ENCODE peak calls at places on chromosome 18, in ten cellular contexts. Q is pancreas, W is testis, D is HepG2, B is type B pancreatic cell, T is K562, C is fibroblast of pulmonary artery, N is WTC11, H is BJ, O is foreskin fibroblast. R is an unnamed sample.

GRCh38 chr18:11909597-11910026 is 1.5 kb upstream of the MPPE1 start:
- DNase-seq in Q (no peak), O (peak), B (no peak), T (no peak), W (no peak), C (peak), H (no peak), D (peak), N (no peak), R (no peak)

GRCh38 chr18:22465859-22466602 is 48.3 kb upstream of the CTAGE1 start:
- DNase-seq in B (no peak), H (peak), C (peak), D (peak), N (no peak), W (no peak), O (peak), T (peak), Q (no peak), R (no peak)

GRCh38 chr18:48832961-48833700 is 117.6 kb downstream of the SMAD7 start:
- DNase-seq in H (no peak), B (peak), C (peak), O (peak), N (peak), D (no peak), W (peak), T (no peak), Q (peak), R (no peak)

GRCh38 chr18:67300498-67300897 is 216.0 kb downstream of the DSEL start:
- DNase-seq in W (no peak), C (no peak), H (no peak), B (no peak), O (no peak), N (peak), Q (no peak), T (no peak), D (no peak), R (peak)

GRCh38 chr18:79393626-79394401 is 1.9 kb upstream of the NFATC1 start:
- DNase-seq in O (peak), Q (peak), T (peak), C (peak), W (peak), H (no peak), D (peak), B (peak), N (peak), R (no peak)

GRCh38 chr18:2871111-2871720 is 24.4 kb downstream of the EMILIN2 start:
- DNase-seq in N (no peak), B (no peak), W (no peak), Q (no peak), D (no peak), H (no peak), T (no peak), O (no peak), C (no peak), R (no peak)

GRCh38 chr18:79589601-79590091 is 90.0 kb upstream of the CTDP1 start:
- DNase-seq in O (no peak), C (no peak), N (peak), T (no peak), B (no peak), W (no peak), D (no peak), Q (peak), H (no peak), R (no peak)

GRCh38 chr18:54280206-54280550 is 10.9 kb downstream of the POLI start:
- DNase-seq in W (no peak), Q (no peak), O (no peak), H (no peak), N (peak), C (no peak), T (peak), B (no peak), D (no peak), R (no peak)

GRCh38 chr18:48017625-48018024 is 87.2 kb upstream of the SMAD2 start:
- DNase-seq in T (no peak), H (no peak), Q (no peak), W (peak), N (no peak), B (no peak), O (peak), D (no peak), C (peak), R (no peak)

GRCh38 chr18:13524824-13525223 is 201.5 kb downstream of the FAM210A start:
- DNase-seq in W (no peak), Q (no peak), B (no peak), T (no peak), C (no peak), N (no peak), O (no peak), D (no peak), H (no peak), R (no peak)

GRCh38 chr18:24695168-24695567 is 234.7 kb downstream of the HRH4 start:
- DNase-seq in T (no peak), O (no peak), B (no peak), W (no peak), N (no peak), D (no peak), H (no peak), C (no peak), Q (no peak), R (no peak)

GRCh38 chr18:48750485-48751175 is 200.1 kb downstream of the SMAD7 start:
- DNase-seq in W (no peak), C (peak), B (no peak), D (no peak), N (no peak), H (no peak), O (no peak), Q (no peak), T (no peak), R (no peak)

GRCh38 chr18:6950641-6951040 is 167.0 kb downstream of the LAMA1 start:
- DNase-seq in C (no peak), T (no peak), N (no peak), D (no peak), O (no peak), Q (no peak), B (no peak), W (peak), H (no peak), R (no peak)

GRCh38 chr18:35050638-35051287 is 9.6 kb downstream of the MAPRE2 start:
- DNase-seq in O (peak), N (no peak), Q (no peak), D (no peak), C (peak), B (no peak), T (no peak), W (no peak), H (no peak), R (no peak)

GRCh38 chr18:33871363-33872025 is 293.5 kb downstream of the ASXL3 start:
- DNase-seq in H (no peak), N (no peak), C (no peak), W (no peak), D (no peak), B (no peak), O (peak), Q (no peak), T (no peak), R (no peak)

GRCh38 chr18:63741769-63742168 is 33.4 kb upstream of the SERPINB7 start:
- DNase-seq in N (no peak), Q (no peak), D (no peak), W (no peak), C (peak), H (no peak), B (no peak), T (no peak), O (peak), R (no peak)

GRCh38 chr18:10727477-10727876 is 201.7 kb downstream of the NAPG start:
- DNase-seq in D (no peak), O (no peak), N (no peak), Q (no peak), H (no peak), C (peak), B (no peak), W (no peak), T (no peak), R (no peak)

GRCh38 chr18:11849845-11850747 is 1.1 kb upstream of the CHMP1B start:
- DNase-seq in C (peak), D (peak), Q (peak), O (peak), B (no peak), N (no peak), W (peak), H (peak), T (peak), R (no peak)

GRCh38 chr18:28178720-28179119 is 1.8 kb upstream of the CDH2 start:
- DNase-seq in N (no peak), B (no peak), D (no peak), Q (no peak), T (no peak), O (peak), C (peak), H (no peak), W (no peak), R (no peak)

GRCh38 chr18:56043691-56044090 is 455.7 kb upstream of the TCF4 start:
- DNase-seq in W (peak), N (peak), H (no peak), B (no peak), Q (no peak), T (no peak), D (no peak), C (no peak), O (no peak), R (no peak)

GRCh38 chr18:42187611-42188378 is 232.8 kb downstream of the PIK3C3 start:
- DNase-seq in C (no peak), H (no peak), B (no peak), D (no peak), T (no peak), W (no peak), N (no peak), Q (no peak), O (no peak), R (no peak)

GRCh38 chr18:48674198-48674721 is 135.4 kb downstream of the CTIF start:
- DNase-seq in H (no peak), Q (no peak), T (no peak), C (peak), W (peak), N (no peak), B (no peak), D (peak), O (peak), R (no peak)

GRCh38 chr18:21444465-21445023 is 156.0 kb downstream of the ESCO1 start:
- DNase-seq in W (peak), B (no peak), D (peak), N (peak), Q (no peak), O (peak), H (no peak), C (peak), T (peak), R (peak)

GRCh38 chr18:68991281-68991680 is 193.4 kb downstream of the CCDC102B start:
- DNase-seq in Q (no peak), H (peak), D (no peak), W (no peak), O (peak), N (no peak), C (peak), B (no peak), T (no peak), R (no peak)

GRCh38 chr18:3852321-3852720 is 402.3 kb downstream of the TGIF1 start:
- DNase-seq in D (no peak), W (no peak), T (no peak), Q (no peak), B (no peak), N (no peak), H (no peak), O (no peak), C (no peak), R (no peak)

GRCh38 chr18:76922107-76922506 is 99.8 kb downstream of the ZNF236 start:
- DNase-seq in O (peak), N (peak), C (peak), W (peak), H (no peak), D (peak), Q (no peak), T (peak), B (no peak), R (peak)
- TF ChIP-seq CTCF in O (peak), N (no peak), C (peak), W (peak), H (peak), D (peak), Q (peak), T (peak), B (peak), R (peak)

GRCh38 chr18:74598350-74599001 is 806 bp downstream of the ZNF407 start:
- DNase-seq in Q (peak), H (no peak), C (peak), W (peak), B (peak), O (peak), N (peak), T (peak), D (peak), R (no peak)
- TF ChIP-seq CTCF in Q (no peak), H (peak), C (peak), W (no peak), B (peak), O (peak), N (no peak), T (peak), D (peak), R (no peak)

GRCh38 chr18:75273817-75274216 is 63.2 kb downstream of the TSHZ1 start:
- DNase-seq in W (no peak), O (no peak), H (no peak), C (no peak), T (no peak), Q (no peak), D (no peak), N (no peak), B (no peak), R (no peak)
- TF ChIP-seq CTCF in W (no peak), O (no peak), H (no peak), C (no peak), T (peak), Q (no peak), D (no peak), N (no peak), B (no peak), R (no peak)

DNA sequence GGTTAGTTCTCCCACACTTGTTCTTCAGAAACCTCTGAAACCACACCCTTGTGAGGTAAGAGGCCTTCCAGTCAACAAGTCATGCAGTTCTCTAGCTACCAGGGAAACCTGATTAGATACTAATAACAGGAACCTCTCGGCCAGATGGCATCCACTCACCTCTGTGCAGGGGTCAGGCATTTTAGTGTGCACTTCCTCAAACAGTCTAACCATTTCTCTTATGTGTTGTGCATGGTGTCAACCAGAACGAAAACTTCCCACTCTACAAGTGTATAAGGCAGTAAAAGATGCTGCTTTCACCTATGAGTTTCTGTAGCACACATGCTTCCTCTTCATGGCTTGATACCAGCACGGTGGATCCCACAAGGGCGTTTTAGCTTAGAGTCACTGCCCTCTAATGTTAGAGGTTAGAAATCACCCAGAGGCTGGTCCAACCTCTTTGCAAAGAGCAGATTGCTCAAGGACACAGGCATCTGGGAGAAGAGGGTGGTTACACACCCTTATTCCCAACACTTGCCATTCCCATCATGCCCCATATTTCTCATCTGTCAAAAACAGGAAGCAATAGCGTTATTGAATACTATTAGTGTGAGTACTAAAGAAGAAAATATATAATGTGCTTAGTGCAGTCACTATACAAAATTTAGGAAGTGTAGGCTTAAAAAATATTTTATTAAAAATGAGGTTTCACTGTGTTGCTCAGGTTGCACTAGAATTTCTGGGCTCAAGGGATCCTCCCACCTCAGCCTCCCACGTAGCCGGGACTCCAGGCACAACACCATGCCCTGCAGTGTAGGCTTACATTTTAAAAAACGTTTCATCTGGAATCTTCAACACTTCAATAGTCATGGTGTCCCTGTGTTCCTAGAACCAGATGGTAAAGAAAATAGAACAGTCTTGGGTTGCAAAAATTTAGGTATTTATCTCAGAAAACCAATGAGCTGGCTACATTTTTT is 34.5 kb upstream of the RAB31 start:
- DNase-seq in B (no peak), D (peak), C (peak), W (peak), H (no peak), T (peak), Q (no peak), O (peak), N (no peak), R (peak)
- TF ChIP-seq CTCF in B (no peak), D (peak), C (peak), W (no peak), H (peak), T (peak), Q (no peak), O (peak), N (no peak), R (peak)

GRCh38 chr18:36326771-36327170 is 29.3 kb downstream of the FHOD3 start:
- DNase-seq in D (no peak), Q (no peak), N (no peak), W (peak), O (no peak), T (no peak), H (no peak), B (no peak), C (peak), R (no peak)
- TF ChIP-seq CTCF in D (no peak), Q (no peak), N (no peak), W (no peak), O (no peak), T (no peak), H (no peak), B (no peak), C (no peak), R (no peak)

DNA sequence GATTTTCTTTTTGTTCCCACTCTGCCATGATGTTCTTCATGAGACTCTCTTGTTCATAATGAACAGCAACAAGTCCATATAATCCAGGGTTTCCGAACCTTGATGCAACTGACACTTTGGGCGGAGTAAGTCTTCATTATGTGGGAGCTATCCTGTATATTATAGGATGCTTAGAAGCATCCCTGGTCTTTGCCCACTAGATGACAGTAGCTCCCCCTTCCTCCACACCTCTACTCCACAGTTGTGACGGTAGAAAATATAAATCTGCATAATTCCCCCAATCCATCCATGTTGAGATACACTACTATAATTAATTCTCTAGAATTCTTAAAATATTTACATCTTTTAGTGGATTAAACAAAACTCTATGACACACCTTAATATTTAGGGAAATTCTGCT is 482.2 kb upstream of the CELF4 start:
- DNase-seq in B (no peak), T (no peak), H (no peak), O (no peak), C (no peak), Q (no peak), W (no peak), N (no peak), D (no peak), R (no peak)
- TF ChIP-seq CTCF in B (peak), T (no peak), H (no peak), O (no peak), C (no peak), Q (no peak), W (no peak), N (no peak), D (no peak), R (peak)

DNA sequence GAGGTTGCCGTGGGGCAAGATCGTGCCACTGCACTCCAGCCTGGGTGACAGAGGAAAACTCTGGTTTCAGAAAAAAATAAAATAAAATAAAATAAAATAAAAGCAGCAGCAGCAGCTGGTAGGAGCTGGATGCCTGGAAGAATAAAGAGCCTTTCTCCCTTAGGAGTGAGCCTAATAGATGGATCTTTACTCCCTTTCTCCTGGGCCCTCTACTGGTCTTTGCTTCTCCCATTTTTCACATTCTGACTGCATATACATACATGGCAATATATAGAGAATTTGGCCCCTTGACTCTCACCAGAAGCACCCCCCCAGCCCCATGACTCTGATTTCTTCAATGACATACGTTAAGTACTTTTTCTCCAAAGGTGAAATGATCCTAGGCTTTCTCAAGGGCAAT is 9.8 kb upstream of the MALT1 start:
- DNase-seq in B (no peak), H (no peak), N (no peak), O (peak), T (no peak), C (peak), Q (no peak), W (no peak), D (no peak), R (no peak)
- TF ChIP-seq CTCF in B (peak), H (peak), N (no peak), O (peak), T (no peak), C (peak), Q (no peak), W (no peak), D (peak), R (peak)

R was measured in LNCaP clone FGC.